ENCODE peak calls at places on chromosome X, in seven cellular contexts. W is OCI-LY7; L is AG08396; O is AG09309; H is RPMI7951; E is adipocyte; S is naive thymus-derived CD8-positive, alpha-beta T cell. D is an unnamed sample.

GRCh38 chrX:119692241-119693031 is 532 bp downstream of the SEPTIN6 start:
- DNase-seq in W (peak), L (peak), O (no peak), H (peak), E (peak), S (peak), D (no peak)

GRCh38 chrX:36909584-36909983 is 98.6 kb upstream of the FAM47C start:
- DNase-seq in W (no peak), L (no peak), O (no peak), H (peak), E (peak), S (no peak), D (no peak)

GRCh38 chrX:44775726-44776125 is 68.1 kb upstream of the DUSP21 start:
- DNase-seq in W (no peak), L (no peak), O (no peak), H (no peak), E (peak), S (no peak), D (no peak)

GRCh38 chrX:84168095-84168494 is 19.9 kb downstream of the RPS6KA6 start:
- DNase-seq in W (no peak), L (no peak), O (no peak), H (no peak), E (peak), S (no peak), D (no peak)

GRCh38 chrX:136754641-136755040 is 26.1 kb downstream of the ARHGEF6 start:
- DNase-seq in W (no peak), L (peak), O (no peak), H (peak), E (no peak), S (peak), D (no peak)

GRCh38 chrX:71184803-71185495 is 38.1 kb upstream of the GJB1 start:
- DNase-seq in W (no peak), L (no peak), O (no peak), H (no peak), E (no peak), S (no peak), D (no peak)

GRCh38 chrX:108945883-108946523 is 209.6 kb upstream of the IRS4 start:
- DNase-seq in W (no peak), L (no peak), O (no peak), H (no peak), E (no peak), S (no peak), D (no peak)

GRCh38 chrX:153903238-153903980 is 1.1 kb upstream of the AVPR2 start:
- DNase-seq in W (peak), L (no peak), O (no peak), H (no peak), E (no peak), S (no peak), D (no peak)

GRCh38 chrX:23785564-23785963 is 2.6 kb downstream of the SAT1 start:
- DNase-seq in W (no peak), L (no peak), O (no peak), H (no peak), E (no peak), S (no peak), D (no peak)

GRCh38 chrX:31199770-31200114 is 127.9 kb upstream of the FTHL17 start:
- DNase-seq in W (no peak), L (no peak), O (no peak), H (no peak), E (no peak), S (no peak), D (no peak)

GRCh38 chrX:154000051-154000450 is 19.7 kb downstream of the IRAK1 start:
- DNase-seq in W (no peak), L (no peak), O (no peak), H (no peak), E (no peak), S (no peak), D (no peak)

GRCh38 chrX:116284383-116284782 is 113.8 kb downstream of the AGTR2 start:
- DNase-seq in W (no peak), L (no peak), O (no peak), H (peak), E (no peak), S (no peak), D (no peak)

GRCh38 chrX:10106801-10107200 is 50.0 kb upstream of the CLCN4 start:
- DNase-seq in W (peak), L (no peak), O (no peak), H (peak), E (no peak), S (peak), D (no peak)

GRCh38 chrX:71292669-71293379 is 8.7 kb upstream of the ITGB1BP2 start:
- DNase-seq in W (no peak), L (no peak), O (no peak), H (peak), E (peak), S (no peak), D (no peak)

GRCh38 chrX:13277539-13277938 is 42.3 kb downstream of the ATXN3L start:
- DNase-seq in W (no peak), L (no peak), O (no peak), H (no peak), E (no peak), S (no peak), D (no peak)

GRCh38 chrX:3204606-3205005 is 141.8 kb downstream of the MXRA5 start:
- DNase-seq in W (no peak), L (no peak), O (no peak), H (no peak), E (peak), S (no peak), D (no peak)

GRCh38 chrX:39905475-39905889 is 192.3 kb downstream of the BCOR start:
- DNase-seq in W (no peak), L (no peak), O (no peak), H (no peak), E (no peak), S (no peak), D (no peak)

GRCh38 chrX:72258174-72258573 is 18.9 kb downstream of the RPS4X start:
- DNase-seq in W (no peak), L (peak), O (peak), H (peak), E (peak), S (no peak), D (no peak)

GRCh38 chrX:129721870-129722269 is 16.9 kb upstream of the XPNPEP2 start:
- DNase-seq in W (no peak), L (no peak), O (no peak), H (no peak), E (no peak), S (no peak), D (no peak)

GRCh38 chrX:120200851-120201250 is 42.4 kb downstream of the RHOXF2 start:
- DNase-seq in W (no peak), L (no peak), O (no peak), H (no peak), E (no peak), S (no peak), D (no peak)

GRCh38 chrX:100447563-100448397 is 37.7 kb upstream of the PCDH19 start:
- DNase-seq in W (peak), L (peak), O (no peak), H (peak), E (peak), S (no peak), D (no peak)

GRCh38 chrX:129600981-129601424 is 53.8 kb downstream of the APLN start:
- DNase-seq in W (peak), L (peak), O (no peak), H (peak), E (peak), S (no peak), D (no peak)

GRCh38 chrX:55593756-55594257 is 29.4 kb upstream of the FOXR2 start:
- DNase-seq in W (no peak), L (no peak), O (no peak), H (peak), E (no peak), S (no peak), D (no peak)

GRCh38 chrX:22541926-22542325 is 269.2 kb downstream of the CBLL2 start:
- DNase-seq in W (no peak), L (no peak), O (no peak), H (no peak), E (no peak), S (no peak), D (no peak)

GRCh38 chrX:34884693-34885277 is 57.8 kb upstream of the FAM47B start:
- DNase-seq in W (no peak), L (peak), O (no peak), H (peak), E (peak), S (no peak), D (no peak)

GRCh38 chrX:896256-896655 is 265.7 kb downstream of the SHOX start:
- DNase-seq in W (no peak), L (no peak), O (no peak), H (no peak), E (no peak), S (no peak), D (no peak)

GRCh38 chrX:151722241-151722846 is 6.5 kb downstream of the FATE1 start:
- DNase-seq in W (peak), L (peak), O (no peak), H (no peak), E (no peak), S (no peak), D (no peak)

GRCh38 chrX:16187024-16187698 is 19.9 kb downstream of the MAGEB17 start:
- DNase-seq in W (no peak), L (no peak), O (no peak), H (no peak), E (no peak), S (no peak), D (no peak)

GRCh38 chrX:121323337-121323736 is 275.9 kb downstream of the GLUD2 start:
- DNase-seq in W (no peak), L (no peak), O (no peak), H (no peak), E (no peak), S (no peak), D (no peak)

GRCh38 chrX:13669246-13669689 is 16.3 kb downstream of the TCEANC start:
- DNase-seq in W (no peak), L (peak), O (peak), H (peak), E (peak), S (no peak), D (peak)

GRCh38 chrX:86002076-86002896 is 45.1 kb downstream of the CHM start:
- DNase-seq in W (no peak), L (peak), O (no peak), H (peak), E (no peak), S (no peak), D (no peak)

GRCh38 chrX:1075156-1075555 is 137.3 kb downstream of the CRLF2 start:
- DNase-seq in W (no peak), L (no peak), O (no peak), H (no peak), E (no peak), S (no peak), D (no peak)

D was measured in stimulated activated naive B cell treated with anti-CD40 and anti-IgM and Interleukin-4, amounts not matched to agents 10 μg/mL and 1 μg/mL and 100 μg/mL, for 72 hours.